ENCODE peak calls at places on chromosomes 16 and 17, in four cellular contexts. A is IMR-90, I is GM12878, E is K562. B is an unnamed sample.

GRCh38 chr16:57941016-57941656 is 29.8 kb downstream of the CNGB1 start:
- DNase-seq in A (no peak), I (no peak), E (no peak), B (peak)

GRCh38 chr16:47069841-47070584 is 73.7 kb downstream of the NETO2 start:
- DNase-seq in A (no peak), I (no peak), E (no peak), B (no peak)

GRCh38 chr17:50908860-50909764 is 43.0 kb upstream of the TOB1 start:
- DNase-seq in A (no peak), I (no peak), E (no peak), B (peak)

GRCh38 chr17:47692895-47693666 is 880 bp upstream of the TBKBP1 start:
- DNase-seq in A (no peak), I (no peak), E (no peak), B (peak)

GRCh38 chr17:17824119-17824779 is 12.5 kb downstream of the SREBF1 start:
- DNase-seq in A (no peak), I (no peak), E (no peak), B (no peak)

GRCh38 chr16:813204-813915 is 12.8 kb upstream of the GNG13 start:
- DNase-seq in A (peak), I (no peak), E (peak), B (no peak)

GRCh38 chr16:84889066-84889465 is 69.3 kb downstream of the CRISPLD2 start:
- DNase-seq in A (peak), I (no peak), E (no peak), B (no peak)

GRCh38 chr16:47008612-47009011 is 35.1 kb upstream of the DNAJA2 start:
- DNase-seq in A (no peak), I (no peak), E (no peak), B (no peak)

GRCh38 chr16:57167951-57168350 is 17.9 kb downstream of the PSME3IP1 start:
- DNase-seq in A (peak), I (no peak), E (no peak), B (peak)

GRCh38 chr17:10729334-10730193 is at the start of gene TMEM220:
- DNase-seq in A (peak), I (no peak), E (no peak), B (peak)

GRCh38 chr16:58025351-58026138 is at the start of gene MMP15:
- DNase-seq in A (peak), I (no peak), E (peak), B (peak)

GRCh38 chr17:17515921-17516295 is 19.7 kb upstream of the RASD1 start:
- DNase-seq in A (peak), I (no peak), E (no peak), B (no peak)

GRCh38 chr16:84829168-84829965 is 9.6 kb downstream of the CRISPLD2 start:
- DNase-seq in A (peak), I (no peak), E (no peak), B (no peak)

GRCh38 chr16:20898938-20899502 is 1.1 kb downstream of the DCUN1D3 start:
- DNase-seq in A (peak), I (no peak), E (no peak), B (peak)

GRCh38 chr17:6455321-6455705 is 11.1 kb downstream of the PIMREG start:
- DNase-seq in A (peak), I (no peak), E (no peak), B (no peak)

GRCh38 chr17:71496552-71496951 is 624.3 kb upstream of the SOX9 start:
- DNase-seq in A (peak), I (no peak), E (no peak), B (no peak)
- TF ChIP-seq FOS in A (no peak), I (no peak), E (no peak), B (no peak)

DNA sequence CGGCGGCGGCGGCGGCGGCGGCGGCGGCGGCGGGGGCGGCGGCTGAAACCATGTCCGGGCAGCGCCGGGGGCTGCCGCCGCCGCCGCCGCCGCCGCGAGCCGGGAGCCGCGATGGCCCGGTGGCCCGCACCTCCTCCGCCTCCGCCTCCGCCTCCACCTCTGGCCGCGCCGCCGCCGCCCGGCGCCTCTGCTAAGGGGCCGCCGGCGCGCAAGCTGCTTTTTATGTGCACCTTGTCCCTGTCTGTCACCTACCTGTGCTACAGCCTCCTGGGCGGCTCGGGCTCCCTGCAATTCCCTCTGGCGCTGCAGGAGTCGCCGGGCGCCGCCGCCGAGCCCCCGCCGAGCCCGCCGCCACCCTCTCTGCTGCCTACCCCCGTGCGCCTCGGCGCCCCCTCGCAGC is 548 bp downstream of the HS3ST4 start:
- DNase-seq in A (no peak), I (no peak), E (no peak), B (no peak)
- TF ChIP-seq FOS in A (no peak), I (no peak), E (no peak), B (no peak)

DNA sequence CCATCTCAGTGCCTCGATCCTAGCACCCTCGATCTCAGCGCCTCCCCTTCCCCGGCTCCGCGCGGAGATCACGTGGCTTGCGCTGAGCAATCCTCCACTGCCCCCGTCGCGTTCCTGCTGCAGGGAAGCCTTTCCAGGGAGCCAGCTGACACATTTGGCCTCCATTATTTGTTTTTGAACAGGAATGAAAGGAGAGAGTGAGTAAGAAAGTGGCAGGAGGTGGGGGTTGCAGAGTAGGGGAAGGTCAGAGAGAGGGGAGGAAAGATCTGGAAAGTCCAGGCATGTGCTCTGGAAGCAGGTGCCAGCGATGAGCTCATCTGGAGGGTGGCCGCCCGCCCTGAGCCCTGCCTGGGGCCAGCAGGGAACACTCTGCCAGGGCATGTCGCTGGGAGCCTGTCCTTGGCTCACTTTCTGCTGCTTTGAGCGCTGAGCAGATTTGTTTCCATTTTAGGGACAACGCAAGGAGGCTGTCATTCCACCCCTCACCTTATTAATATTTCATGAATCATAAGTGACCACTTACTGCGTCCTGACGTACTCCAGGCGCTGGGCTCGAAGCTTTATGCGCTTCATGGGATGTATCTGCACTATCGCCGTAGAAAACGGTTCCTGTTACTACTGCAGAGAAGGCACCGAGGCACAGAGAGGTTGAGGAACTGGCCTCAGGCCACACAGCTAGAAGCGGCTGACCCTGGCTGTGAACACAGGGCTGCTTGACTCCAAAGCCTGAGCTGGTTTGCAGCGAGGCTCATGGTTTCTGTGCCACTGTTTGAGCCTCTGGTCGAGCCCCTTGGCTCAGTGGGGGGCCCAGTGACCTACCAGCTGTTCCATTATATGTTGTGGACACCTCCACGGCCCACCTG is 283.1 kb downstream of the SEC14L1 start:
- DNase-seq in A (peak), I (no peak), E (no peak), B (peak)
- TF ChIP-seq FOS in A (peak), I (no peak), E (no peak), B (peak)

GRCh38 chr17:67830440-67830839 is 5.1 kb downstream of the BPTF start:
- DNase-seq in A (no peak), I (no peak), E (no peak), B (no peak)

GRCh38 chr17:67824735-67825626 is at the start of gene BPTF:
- DNase-seq in A (peak), I (peak), E (peak), B (peak)

GRCh38 chr17:67831268-67831667 is 6.0 kb downstream of the BPTF start:
- DNase-seq in A (no peak), I (no peak), E (no peak), B (no peak)

GRCh38 chr17:67833134-67833533 is 7.8 kb downstream of the BPTF start:
- DNase-seq in A (no peak), I (no peak), E (no peak), B (no peak)

GRCh38 chr17:67829331-67829730 is 4.0 kb downstream of the BPTF start:
- DNase-seq in A (no peak), I (peak), E (no peak), B (no peak)
- TF ChIP-seq FOS in A (no peak), I (no peak), E (no peak), B (no peak)